ENCODE peak calls at places on chromosomes 12 and 14, in six cellular contexts. One of them, this sample, is unnamed.

GRCh38 chr14:20179218-20179617 is 11.5 kb upstream of the OR11G2 start:
- DNase-seq in sigmoid colon: no peak
- DNase-seq in astrocyte of the spinal cord: no peak
- DNase-seq in PC-3: no peak
- DNase-seq in epithelial cell of esophagus: no peak
- DNase-seq in fibroblast of pulmonary artery: no peak
- DNase-seq in this sample: no peak

GRCh38 chr14:102159841-102160240 is 20.1 kb downstream of the WDR20 start:
- DNase-seq in sigmoid colon: no peak
- DNase-seq in fibroblast of pulmonary artery: no peak
- DNase-seq in astrocyte of the spinal cord: no peak
- DNase-seq in PC-3: no peak
- DNase-seq in epithelial cell of esophagus: no peak
- DNase-seq in this sample: no peak

GRCh38 chr12:73321319-73321718 is 1049.1 kb downstream of the TRHDE start:
- DNase-seq in PC-3: no peak
- DNase-seq in astrocyte of the spinal cord: no peak
- DNase-seq in fibroblast of pulmonary artery: no peak
- DNase-seq in epithelial cell of esophagus: no peak
- DNase-seq in sigmoid colon: no peak
- DNase-seq in this sample: no peak

GRCh38 chr14:49931523-49931922 is 38.6 kb downstream of the ARF6 start:
- DNase-seq in sigmoid colon: no peak
- DNase-seq in fibroblast of pulmonary artery: no peak
- DNase-seq in astrocyte of the spinal cord: no peak
- DNase-seq in PC-3: no peak
- DNase-seq in epithelial cell of esophagus: no peak
- DNase-seq in this sample: no peak

GRCh38 chr12:96335270-96335669 is 65.0 kb downstream of the CDK17 start:
- DNase-seq in fibroblast of pulmonary artery: no peak
- DNase-seq in PC-3: no peak
- DNase-seq in astrocyte of the spinal cord: no peak
- DNase-seq in sigmoid colon: no peak
- DNase-seq in epithelial cell of esophagus: no peak
- DNase-seq in this sample: peak

GRCh38 chr14:53570411-53571387 is 385.9 kb downstream of the BMP4 start:
- DNase-seq in PC-3: no peak
- DNase-seq in fibroblast of pulmonary artery: no peak
- DNase-seq in epithelial cell of esophagus: peak
- DNase-seq in sigmoid colon: no peak
- DNase-seq in astrocyte of the spinal cord: no peak
- DNase-seq in this sample: no peak

GRCh38 chr12:32053881-32054624 is 52.6 kb upstream of the BICD1 start:
- DNase-seq in sigmoid colon: no peak
- DNase-seq in PC-3: no peak
- DNase-seq in epithelial cell of esophagus: peak
- DNase-seq in fibroblast of pulmonary artery: no peak
- DNase-seq in astrocyte of the spinal cord: no peak
- DNase-seq in this sample: peak

GRCh38 chr14:20612403-20612802 is 21.2 kb upstream of the RNASE12 start:
- DNase-seq in fibroblast of pulmonary artery: no peak
- DNase-seq in astrocyte of the spinal cord: no peak
- DNase-seq in sigmoid colon: no peak
- DNase-seq in epithelial cell of esophagus: no peak
- DNase-seq in PC-3: no peak
- DNase-seq in this sample: no peak

GRCh38 chr12:15782667-15783066 is 6.5 kb downstream of the EPS8 start:
- DNase-seq in sigmoid colon: no peak
- DNase-seq in epithelial cell of esophagus: peak
- DNase-seq in fibroblast of pulmonary artery: no peak
- DNase-seq in PC-3: no peak
- DNase-seq in astrocyte of the spinal cord: peak
- DNase-seq in this sample: no peak

GRCh38 chr12:21337959-21338704 is 3.4 kb upstream of the SLCO1A2 start:
- DNase-seq in fibroblast of pulmonary artery: no peak
- DNase-seq in epithelial cell of esophagus: no peak
- DNase-seq in astrocyte of the spinal cord: no peak
- DNase-seq in sigmoid colon: no peak
- DNase-seq in PC-3: no peak
- DNase-seq in this sample: no peak

GRCh38 chr12:113436993-113437728 is 15.0 kb downstream of the SDSL start:
- DNase-seq in PC-3: no peak
- DNase-seq in fibroblast of pulmonary artery: no peak
- DNase-seq in epithelial cell of esophagus: no peak
- DNase-seq in astrocyte of the spinal cord: no peak
- DNase-seq in sigmoid colon: no peak
- DNase-seq in this sample: no peak

GRCh38 chr12:95318071-95318545 is 100.5 kb downstream of the VEZT start:
- DNase-seq in epithelial cell of esophagus: peak
- DNase-seq in PC-3: peak
- DNase-seq in astrocyte of the spinal cord: peak
- DNase-seq in sigmoid colon: no peak
- DNase-seq in fibroblast of pulmonary artery: peak
- DNase-seq in this sample: peak

GRCh38 chr12:26195250-26195640 is at the start of gene SSPN:
- DNase-seq in sigmoid colon: peak
- DNase-seq in fibroblast of pulmonary artery: peak
- DNase-seq in astrocyte of the spinal cord: peak
- DNase-seq in epithelial cell of esophagus: peak
- DNase-seq in PC-3: peak
- DNase-seq in this sample: no peak

GRCh38 chr14:97408937-97409860 is 612.0 kb downstream of the VRK1 start:
- DNase-seq in astrocyte of the spinal cord: no peak
- DNase-seq in sigmoid colon: no peak
- DNase-seq in PC-3: no peak
- DNase-seq in fibroblast of pulmonary artery: no peak
- DNase-seq in epithelial cell of esophagus: no peak
- DNase-seq in this sample: no peak

GRCh38 chr12:62660763-62661162 is 194.1 kb downstream of the MON2 start:
- DNase-seq in sigmoid colon: no peak
- DNase-seq in astrocyte of the spinal cord: peak
- DNase-seq in epithelial cell of esophagus: peak
- DNase-seq in fibroblast of pulmonary artery: peak
- DNase-seq in PC-3: peak
- DNase-seq in this sample: peak

GRCh38 chr12:94435511-94435927 is 24.1 kb downstream of the CEP83 start:
- DNase-seq in PC-3: no peak
- DNase-seq in astrocyte of the spinal cord: no peak
- DNase-seq in sigmoid colon: no peak
- DNase-seq in epithelial cell of esophagus: no peak
- DNase-seq in fibroblast of pulmonary artery: peak
- DNase-seq in this sample: no peak

GRCh38 chr14:66228267-66228970 is 257.8 kb upstream of the CCDC196 start:
- DNase-seq in fibroblast of pulmonary artery: peak
- DNase-seq in astrocyte of the spinal cord: peak
- DNase-seq in PC-3: peak
- DNase-seq in sigmoid colon: no peak
- DNase-seq in epithelial cell of esophagus: peak
- DNase-seq in this sample: peak

GRCh38 chr14:94312481-94313246 is 10.5 kb downstream of the SERPINA6 start:
- DNase-seq in PC-3: no peak
- DNase-seq in sigmoid colon: no peak
- DNase-seq in fibroblast of pulmonary artery: no peak
- DNase-seq in epithelial cell of esophagus: peak
- DNase-seq in astrocyte of the spinal cord: no peak
- DNase-seq in this sample: peak

GRCh38 chr12:53402871-53403270 is 20.8 kb upstream of the AMHR2 start:
- DNase-seq in epithelial cell of esophagus: no peak
- DNase-seq in fibroblast of pulmonary artery: no peak
- DNase-seq in sigmoid colon: peak
- DNase-seq in PC-3: no peak
- DNase-seq in astrocyte of the spinal cord: no peak
- DNase-seq in this sample: no peak

GRCh38 chr14:77467801-77468200 is 9.9 kb downstream of the AHSA1 start:
- DNase-seq in PC-3: no peak
- DNase-seq in sigmoid colon: no peak
- DNase-seq in epithelial cell of esophagus: no peak
- DNase-seq in astrocyte of the spinal cord: no peak
- DNase-seq in fibroblast of pulmonary artery: no peak
- DNase-seq in this sample: no peak

GRCh38 chr14:74348241-74348734 is at the start of gene VRTN:
- DNase-seq in astrocyte of the spinal cord: no peak
- DNase-seq in PC-3: no peak
- DNase-seq in sigmoid colon: peak
- DNase-seq in fibroblast of pulmonary artery: no peak
- DNase-seq in epithelial cell of esophagus: no peak
- DNase-seq in this sample: no peak
- H3K4me3 ChIP-seq in astrocyte of the spinal cord: no peak
- H3K4me3 ChIP-seq in PC-3: no peak
- H3K4me3 ChIP-seq in sigmoid colon: no peak
- H3K4me3 ChIP-seq in fibroblast of pulmonary artery: no peak
- H3K4me3 ChIP-seq in epithelial cell of esophagus: no peak
- H3K4me3 ChIP-seq in this sample: no peak

GRCh38 chr12:44003721-44004120 is 167.8 kb downstream of the TMEM117 start:
- DNase-seq in sigmoid colon: no peak
- DNase-seq in astrocyte of the spinal cord: no peak
- DNase-seq in epithelial cell of esophagus: peak
- DNase-seq in PC-3: no peak
- DNase-seq in fibroblast of pulmonary artery: no peak
- DNase-seq in this sample: peak

GRCh38 chr12:44002607-44003006 is 166.7 kb downstream of the TMEM117 start:
- DNase-seq in PC-3: no peak
- DNase-seq in fibroblast of pulmonary artery: no peak
- DNase-seq in sigmoid colon: no peak
- DNase-seq in astrocyte of the spinal cord: no peak
- DNase-seq in epithelial cell of esophagus: no peak
- DNase-seq in this sample: no peak

DNA sequence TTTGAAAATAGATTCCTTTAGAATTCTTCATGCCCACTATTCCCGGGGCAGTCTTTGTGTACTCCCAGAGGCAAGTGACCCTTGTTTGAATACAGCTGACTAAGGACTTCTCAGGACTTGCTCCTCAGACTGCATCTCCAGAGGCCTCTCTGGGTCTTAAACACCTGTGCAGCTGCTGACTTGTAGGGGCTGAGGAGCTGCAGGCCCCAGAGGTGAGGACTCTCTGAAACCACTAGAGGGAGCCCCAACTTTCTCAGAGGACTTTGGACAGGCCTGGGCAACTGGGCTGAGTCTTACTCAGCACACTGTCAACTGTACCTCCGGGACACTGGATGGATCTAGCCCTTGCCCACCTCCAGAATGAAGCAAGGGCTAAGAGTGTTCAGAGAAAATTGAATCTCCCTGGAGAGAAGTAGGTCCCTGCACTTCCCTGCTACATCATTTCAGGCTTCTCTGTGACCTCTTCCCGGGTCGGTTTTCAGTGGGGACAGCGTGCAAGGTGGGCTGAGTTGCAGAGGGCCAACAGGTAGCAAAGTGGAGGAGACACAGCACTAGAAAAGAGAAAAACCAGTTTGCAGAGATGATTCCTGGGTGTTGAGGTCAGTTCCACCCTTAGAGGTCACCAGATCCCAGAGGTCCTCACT is 164.6 kb downstream of the TMEM117 start:
- DNase-seq in PC-3: peak
- DNase-seq in fibroblast of pulmonary artery: peak
- DNase-seq in sigmoid colon: no peak
- DNase-seq in astrocyte of the spinal cord: peak
- DNase-seq in epithelial cell of esophagus: peak
- DNase-seq in this sample: peak
- TF ChIP-seq CTCF in PC-3: peak
- TF ChIP-seq CTCF in fibroblast of pulmonary artery: peak
- TF ChIP-seq CTCF in sigmoid colon: no peak
- TF ChIP-seq CTCF in astrocyte of the spinal cord: peak
- TF ChIP-seq CTCF in epithelial cell of esophagus: peak
- TF ChIP-seq CTCF in this sample: peak

GRCh38 chr14:99231850-99232401 is 40.1 kb downstream of the BCL11B start:
- DNase-seq in sigmoid colon: no peak
- DNase-seq in PC-3: no peak
- DNase-seq in epithelial cell of esophagus: no peak
- DNase-seq in astrocyte of the spinal cord: no peak
- DNase-seq in fibroblast of pulmonary artery: no peak
- DNase-seq in this sample: no peak
- H3K4me3 ChIP-seq in sigmoid colon: no peak
- H3K4me3 ChIP-seq in PC-3: no peak
- H3K4me3 ChIP-seq in epithelial cell of esophagus: no peak
- H3K4me3 ChIP-seq in astrocyte of the spinal cord: no peak
- H3K4me3 ChIP-seq in fibroblast of pulmonary artery: no peak
- H3K4me3 ChIP-seq in this sample: no peak

GRCh38 chr12:68331500-68331868 is 678 bp downstream of the MDM1 start:
- DNase-seq in astrocyte of the spinal cord: no peak
- DNase-seq in PC-3: peak
- DNase-seq in fibroblast of pulmonary artery: no peak
- DNase-seq in sigmoid colon: no peak
- DNase-seq in epithelial cell of esophagus: peak
- DNase-seq in this sample: no peak

GRCh38 chr12:68331869-68332725 is at the start of gene MDM1:
- DNase-seq in epithelial cell of esophagus: peak
- DNase-seq in PC-3: peak
- DNase-seq in sigmoid colon: peak
- DNase-seq in astrocyte of the spinal cord: peak
- DNase-seq in fibroblast of pulmonary artery: peak
- DNase-seq in this sample: peak

GRCh38 chr12:68332726-68333630 is 816 bp upstream of the MDM1 start:
- DNase-seq in astrocyte of the spinal cord: no peak
- DNase-seq in sigmoid colon: no peak
- DNase-seq in epithelial cell of esophagus: peak
- DNase-seq in PC-3: peak
- DNase-seq in fibroblast of pulmonary artery: peak
- DNase-seq in this sample: no peak

GRCh38 chr12:68335462-68335861 is 3.3 kb upstream of the MDM1 start:
- DNase-seq in sigmoid colon: no peak
- DNase-seq in epithelial cell of esophagus: no peak
- DNase-seq in fibroblast of pulmonary artery: no peak
- DNase-seq in astrocyte of the spinal cord: no peak
- DNase-seq in PC-3: no peak
- DNase-seq in this sample: no peak

GRCh38 chr12:68334136-68334535 is 2.0 kb upstream of the MDM1 start:
- DNase-seq in PC-3: peak
- DNase-seq in fibroblast of pulmonary artery: no peak
- DNase-seq in epithelial cell of esophagus: peak
- DNase-seq in astrocyte of the spinal cord: no peak
- DNase-seq in sigmoid colon: no peak
- DNase-seq in this sample: no peak
- TF ChIP-seq CTCF in PC-3: peak
- TF ChIP-seq CTCF in fibroblast of pulmonary artery: no peak
- TF ChIP-seq CTCF in epithelial cell of esophagus: no peak
- TF ChIP-seq CTCF in astrocyte of the spinal cord: peak
- TF ChIP-seq CTCF in sigmoid colon: no peak
- TF ChIP-seq CTCF in this sample: peak

GRCh38 chr14:26204954-26205479 is 392.8 kb downstream of the NOVA1 start:
- DNase-seq in PC-3: no peak
- DNase-seq in astrocyte of the spinal cord: peak
- DNase-seq in epithelial cell of esophagus: peak
- DNase-seq in fibroblast of pulmonary artery: peak
- DNase-seq in sigmoid colon: peak
- DNase-seq in this sample: no peak
- H3K4me3 ChIP-seq in PC-3: no peak
- H3K4me3 ChIP-seq in astrocyte of the spinal cord: peak
- H3K4me3 ChIP-seq in epithelial cell of esophagus: peak
- H3K4me3 ChIP-seq in fibroblast of pulmonary artery: peak
- H3K4me3 ChIP-seq in sigmoid colon: peak
- H3K4me3 ChIP-seq in this sample: peak

GRCh38 chr14:75578786-75579781 is 664 bp downstream of the FLVCR2 start:
- DNase-seq in astrocyte of the spinal cord: no peak
- DNase-seq in fibroblast of pulmonary artery: peak
- DNase-seq in sigmoid colon: peak
- DNase-seq in epithelial cell of esophagus: no peak
- DNase-seq in PC-3: no peak
- DNase-seq in this sample: peak
- TF ChIP-seq CTCF in astrocyte of the spinal cord: peak
- TF ChIP-seq CTCF in fibroblast of pulmonary artery: peak
- TF ChIP-seq CTCF in sigmoid colon: no peak
- TF ChIP-seq CTCF in epithelial cell of esophagus: peak
- TF ChIP-seq CTCF in PC-3: peak
- TF ChIP-seq CTCF in this sample: no peak

This sample was measured in bronchial epithelial cell.